ENCODE peak calls at places on chromosome 16, in ten cellular contexts. D, X, W, B, Q, V, R, M, U and Y are unnamed samples.
A peak's percentile ranks its signal among the peaks of the same experiment; 100 is the strongest.

GRCh38 chr16:900211-900610 is 70.6 kb downstream of the LMF1 start:
- DNase-seq in D (no peak), X (no peak), B (no peak), M (no peak), V (no peak), U (no peak), W (no peak), R (no peak), Q (no peak), Y (no peak)

GRCh38 chr16:14111713-14112538 is 40.8 kb downstream of the MRTFB start:
- DNase-seq in X (no peak), R (no peak), B (no peak), U (no peak), V (no peak), W (peak; percentile 31), Q (no peak), M (no peak), D (no peak), Y (no peak)

GRCh38 chr16:70460737-70461261 is 6.4 kb downstream of the FCSK start:
- DNase-seq in X (no peak), M (no peak), R (no peak), Q (no peak), U (no peak), W (peak; percentile 54), D (no peak), B (no peak), V (no peak), Y (no peak)

GRCh38 chr16:78034530-78034929 is 12.2 kb downstream of the CLEC3A start:
- DNase-seq in X (no peak), B (no peak), D (no peak), U (no peak), Q (no peak), R (no peak), M (no peak), W (no peak), V (no peak), Y (no peak)

GRCh38 chr16:68298312-68298711 is 12.4 kb downstream of the SLC7A6OS start:
- DNase-seq in W (no peak), V (no peak), B (no peak), Q (no peak), X (no peak), M (no peak), U (no peak), R (no peak), D (no peak), Y (no peak)

GRCh38 chr16:3256146-3256875 is at the start of gene MEFV:
- DNase-seq in V (no peak), B (no peak), D (no peak), M (no peak), U (no peak), Q (no peak), X (no peak), R (no peak), W (peak; percentile 32), Y (no peak)

GRCh38 chr16:88325087-88325750 is 57.5 kb upstream of the ZNF469 start:
- DNase-seq in D (no peak), Q (no peak), B (no peak), X (no peak), M (no peak), R (no peak), W (no peak), V (no peak), U (no peak), Y (no peak)

GRCh38 chr16:85372627-85373372 is 240.3 kb upstream of the GSE1 start:
- DNase-seq in B (peak; percentile 30), Q (no peak), W (peak; percentile 88), M (no peak), X (no peak), R (no peak), U (no peak), V (no peak), D (no peak), Y (peak; percentile 53)

GRCh38 chr16:20614201-20615141 is 38.3 kb upstream of the ACSM2B start:
- DNase-seq in Q (no peak), M (no peak), U (no peak), W (no peak), B (no peak), D (no peak), X (no peak), V (no peak), R (no peak), Y (no peak)